ENCODE peak calls at places on chromosome 15, in nine cellular contexts. T, B, V, Y, L, F, Z, I and M are unnamed samples.

GRCh38 chr15:40941528-40942336 is 11.5 kb upstream of the CHAC1 start:
- DNase-seq in T (peak), B (peak), V (peak), Y (no peak), L (peak), F (peak), Z (peak), I (peak), M (peak)

GRCh38 chr15:101267320-101268104 is 9.8 kb downstream of the SELENOS start:
- DNase-seq in T (peak), B (no peak), V (no peak), Y (no peak), L (no peak), F (no peak), Z (no peak), I (no peak), M (no peak)

GRCh38 chr15:25763206-25763880 is 99.8 kb downstream of the ATP10A start:
- DNase-seq in T (peak), B (no peak), V (no peak), Y (no peak), L (no peak), F (no peak), Z (peak), I (no peak), M (peak)

GRCh38 chr15:63288778-63289378 is 11.5 kb downstream of the APH1B start:
- DNase-seq in T (peak), B (no peak), V (peak), Y (no peak), L (peak), F (no peak), Z (no peak), I (no peak), M (peak)

GRCh38 chr15:90625037-90625436 is 92.1 kb upstream of the BLM start:
- DNase-seq in T (no peak), B (peak), V (no peak), Y (no peak), L (no peak), F (no peak), Z (no peak), I (no peak), M (no peak)

GRCh38 chr15:94858449-94858848 is 627.1 kb downstream of the MCTP2 start:
- DNase-seq in T (no peak), B (no peak), V (no peak), Y (no peak), L (no peak), F (no peak), Z (no peak), I (no peak), M (no peak)

GRCh38 chr15:20271647-20272046 is 270.0 kb downstream of the GOLGA6L6 start:
- DNase-seq in T (no peak), B (no peak), V (no peak), Y (no peak), L (no peak), F (no peak), Z (no peak), I (no peak), M (no peak)

GRCh38 chr15:74336061-74337005 is 31.1 kb downstream of the CYP11A1 start:
- DNase-seq in T (peak), B (no peak), V (no peak), Y (no peak), L (no peak), F (no peak), Z (no peak), I (peak), M (no peak)

GRCh38 chr15:68789921-68790575 is 30.6 kb downstream of the ANP32A start:
- DNase-seq in T (peak), B (no peak), V (no peak), Y (no peak), L (no peak), F (no peak), Z (no peak), I (no peak), M (peak)

GRCh38 chr15:37015476-37015875 is 84.9 kb downstream of the MEIS2 start:
- DNase-seq in T (no peak), B (no peak), V (peak), Y (no peak), L (peak), F (no peak), Z (no peak), I (no peak), M (no peak)

GRCh38 chr15:23411841-23412240 is 35.2 kb downstream of the GOLGA6L2 start:
- DNase-seq in T (no peak), B (peak), V (no peak), Y (no peak), L (no peak), F (no peak), Z (no peak), I (no peak), M (no peak)

GRCh38 chr15:66254364-66255292 is 1.1 kb upstream of the MEGF11 start:
- DNase-seq in T (no peak), B (no peak), V (no peak), Y (no peak), L (no peak), F (no peak), Z (peak), I (no peak), M (no peak)

GRCh38 chr15:47439146-47439869 is 278.0 kb upstream of the SEMA6D start:
- DNase-seq in T (peak), B (no peak), V (no peak), Y (no peak), L (no peak), F (no peak), Z (no peak), I (no peak), M (no peak)

GRCh38 chr15:96171271-96171739 is 159.2 kb upstream of the NR2F2 start:
- DNase-seq in T (no peak), B (no peak), V (no peak), Y (no peak), L (no peak), F (no peak), Z (no peak), I (no peak), M (no peak)

GRCh38 chr15:95215016-95215415 is 983.7 kb downstream of the MCTP2 start:
- DNase-seq in T (no peak), B (no peak), V (no peak), Y (no peak), L (no peak), F (no peak), Z (no peak), I (no peak), M (no peak)

GRCh38 chr15:70268698-70269251 is 171.1 kb upstream of the TLE3 start:
- DNase-seq in T (no peak), B (no peak), V (peak), Y (no peak), L (no peak), F (no peak), Z (no peak), I (no peak), M (no peak)